ENCODE peak calls at places on chromosomes 3 and 15, in eight cellular contexts. K is uterus; C is pancreas; I is tibial artery; V is Peyer's patch; J is kidney; Q is neural progenitor cell; R is CD8-positive, alpha-beta T cell. U is an unnamed sample.
A peak's percentile ranks its signal among the peaks of the same experiment; 100 is the strongest.

GRCh38 chr3:31423522-31423921 is 109.2 kb upstream of the STT3B start:
- DNase-seq in R (no peak), C (no peak), J (no peak), Q (no peak), K (no peak), V (no peak), I (no peak), U (no peak)

GRCh38 chr3:107884719-107885460 is 205.9 kb downstream of the CD47 start:
- DNase-seq in R (no peak), V (no peak), Q (peak; percentile 11), I (no peak), C (no peak), K (no peak), J (no peak), U (no peak)

GRCh38 chr3:55620361-55621025 is 133.4 kb upstream of the WNT5A start:
- DNase-seq in R (no peak), J (no peak), C (no peak), V (no peak), I (no peak), K (no peak), Q (no peak), U (no peak)

GRCh38 chr3:119644481-119644880 is 15.9 kb downstream of the POPDC2 start:
- DNase-seq in J (no peak), Q (no peak), I (no peak), V (no peak), C (no peak), R (no peak), K (no peak), U (no peak)

GRCh38 chr3:9395570-9396300 is 1.7 kb upstream of the SETD5 start:
- DNase-seq in V (no peak), C (no peak), K (no peak), Q (no peak), R (no peak), J (no peak), I (no peak), U (no peak)

GRCh38 chr15:66842710-66843441 is 140.8 kb downstream of the SMAD6 start:
- DNase-seq in K (peak; percentile 77), J (peak; percentile 95), Q (peak; percentile 50), C (peak; percentile 79), V (peak; percentile 19), R (no peak), I (peak; percentile 90), U (peak; percentile 83)

GRCh38 chr15:64897345-64897985 is 14.2 kb upstream of the ANKDD1A start:
- DNase-seq in R (no peak), I (peak; percentile 80), Q (no peak), J (peak; percentile 84), C (no peak), V (no peak), K (peak; percentile 64), U (no peak)

GRCh38 chr3:46845860-46846623 is 17.2 kb downstream of the MYL3 start:
- DNase-seq in V (peak; percentile 84), K (peak; percentile 78), J (peak; percentile 94), Q (peak; percentile 81), C (peak; percentile 90), R (peak; percentile 80), I (peak; percentile 70), U (peak; percentile 86)

GRCh38 chr3:111151438-111151837 is 79.8 kb downstream of the NECTIN3 start:
- DNase-seq in I (no peak), K (no peak), Q (no peak), J (no peak), R (no peak), V (no peak), C (no peak), U (no peak)

GRCh38 chr3:135766113-135766512 is 199.4 kb upstream of the PPP2R3A start:
- DNase-seq in Q (no peak), C (no peak), V (no peak), R (no peak), K (no peak), J (no peak), I (no peak), U (no peak)

GRCh38 chr3:135760581-135760980 is 204.9 kb upstream of the PPP2R3A start:
- DNase-seq in R (no peak), I (no peak), K (no peak), J (no peak), Q (no peak), V (no peak), C (no peak), U (no peak)

GRCh38 chr3:135758961-135759360 is 206.6 kb upstream of the PPP2R3A start:
- DNase-seq in I (no peak), C (no peak), R (no peak), Q (no peak), J (no peak), K (no peak), V (no peak), U (no peak)

GRCh38 chr3:135759651-135760050 is 205.9 kb upstream of the PPP2R3A start:
- DNase-seq in J (no peak), K (no peak), C (no peak), R (no peak), Q (no peak), V (no peak), I (no peak), U (no peak)

GRCh38 chr3:135762188-135762853 is 203.2 kb upstream of the PPP2R3A start:
- DNase-seq in J (no peak), I (no peak), K (no peak), V (no peak), R (no peak), Q (peak; percentile 33), C (no peak), U (no peak)
- TF ChIP-seq CTCF in J (no peak), I (no peak), K (no peak), V (no peak), R (no peak), Q (peak; percentile 44), C (no peak), U (no peak)

GRCh38 chr3:147387550-147388394 is 18.6 kb downstream of the ZIC4 start:
- DNase-seq in R (no peak), C (no peak), Q (peak; percentile 24), I (no peak), K (no peak), J (no peak), V (no peak), U (no peak)
- H3K4me1 ChIP-seq in R (no peaks in the 10 kb centered on the region), C (no peaks in the 10 kb centered on the region), Q (peaks cover 47% of the 10 kb centered on the region), I (peaks cover 17% of the 10 kb centered on the region), K (peaks cover 10% of the 10 kb centered on the region), J (peaks cover 6% of the 10 kb centered on the region), V (no peaks in the 10 kb centered on the region), U (no peaks in the 10 kb centered on the region)

DNA sequence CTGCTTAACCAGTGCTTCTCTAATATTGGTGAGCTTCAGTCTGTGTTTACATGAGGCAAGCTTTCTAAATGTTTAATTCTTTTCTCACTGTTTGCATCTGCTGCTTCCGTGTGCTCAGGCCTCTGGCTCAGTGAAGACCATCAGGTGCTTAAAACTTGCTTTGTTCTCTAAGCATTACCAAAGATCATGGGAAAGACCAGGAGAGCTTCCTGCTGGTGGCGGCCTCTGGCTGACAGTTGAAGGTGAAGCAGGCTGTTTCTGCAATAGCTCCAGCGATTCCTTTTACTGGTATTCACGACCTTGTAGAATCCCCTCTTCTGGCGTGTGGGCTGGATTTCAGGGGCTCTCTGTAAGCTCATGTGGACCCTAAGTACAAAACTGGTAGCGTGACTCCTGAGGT is 45.1 kb downstream of the EDEM1 start:
- DNase-seq in C (no peak), K (no peak), R (no peak), Q (peak; percentile 29), J (no peak), V (no peak), I (no peak), U (no peak)
- TF ChIP-seq CTCF in C (no peak), K (no peak), R (no peak), Q (peak; percentile 31), J (no peak), V (peak; percentile 7), I (no peak), U (no peak)

DNA sequence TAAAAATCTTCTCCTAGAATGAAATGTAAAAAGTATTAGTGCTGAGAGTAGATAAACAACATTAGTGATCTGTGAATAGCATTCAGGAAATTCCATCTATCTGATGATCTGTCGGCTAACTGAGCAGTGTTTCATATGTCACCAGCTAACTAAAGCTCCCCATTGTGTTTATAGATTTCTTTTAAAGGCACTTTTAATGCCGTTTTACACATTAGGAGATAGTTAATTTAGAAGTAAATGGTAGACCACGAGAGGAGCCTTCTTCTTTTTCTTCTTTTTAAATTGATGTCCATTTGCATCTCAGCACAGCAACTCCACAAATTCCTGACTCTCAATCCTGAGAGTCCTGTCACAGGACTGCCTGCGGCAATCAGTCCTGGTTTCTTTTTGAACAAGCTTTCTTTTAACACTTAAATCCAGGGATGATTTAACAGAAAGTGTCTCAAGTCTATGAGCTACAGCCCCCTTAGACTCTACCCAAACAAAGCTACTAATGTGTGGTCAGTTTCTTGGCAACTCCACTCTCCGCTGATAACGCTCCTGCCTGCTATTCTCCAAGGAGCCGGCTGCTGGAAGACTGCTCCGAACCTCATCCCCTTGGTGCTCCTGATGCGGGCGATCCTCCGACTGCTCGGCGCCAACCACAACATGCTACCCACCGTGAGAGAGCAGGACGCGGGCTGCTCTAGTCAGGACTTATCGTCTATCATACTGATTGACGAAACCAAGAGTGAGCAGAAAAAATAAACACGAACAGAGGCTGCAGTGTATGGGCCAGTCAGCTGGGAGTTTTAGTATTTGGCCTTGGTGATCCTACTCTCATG is 421.4 kb downstream of the MECOM start:
- DNase-seq in V (no peak), I (peak; percentile 21), K (no peak), R (no peak), C (peak; percentile 58), J (peak; percentile 79), Q (peak; percentile 67), U (no peak)
- H3K4me1 ChIP-seq in V (no peaks in the 10 kb centered on the region), I (no peaks in the 10 kb centered on the region), K (no peaks in the 10 kb centered on the region), R (no peaks in the 10 kb centered on the region), C (peaks cover 35% of the 10 kb centered on the region), J (peaks cover 10% of the 10 kb centered on the region), Q (peaks cover 60% of the 10 kb centered on the region), U (peaks cover 5% of the 10 kb centered on the region)

DNA sequence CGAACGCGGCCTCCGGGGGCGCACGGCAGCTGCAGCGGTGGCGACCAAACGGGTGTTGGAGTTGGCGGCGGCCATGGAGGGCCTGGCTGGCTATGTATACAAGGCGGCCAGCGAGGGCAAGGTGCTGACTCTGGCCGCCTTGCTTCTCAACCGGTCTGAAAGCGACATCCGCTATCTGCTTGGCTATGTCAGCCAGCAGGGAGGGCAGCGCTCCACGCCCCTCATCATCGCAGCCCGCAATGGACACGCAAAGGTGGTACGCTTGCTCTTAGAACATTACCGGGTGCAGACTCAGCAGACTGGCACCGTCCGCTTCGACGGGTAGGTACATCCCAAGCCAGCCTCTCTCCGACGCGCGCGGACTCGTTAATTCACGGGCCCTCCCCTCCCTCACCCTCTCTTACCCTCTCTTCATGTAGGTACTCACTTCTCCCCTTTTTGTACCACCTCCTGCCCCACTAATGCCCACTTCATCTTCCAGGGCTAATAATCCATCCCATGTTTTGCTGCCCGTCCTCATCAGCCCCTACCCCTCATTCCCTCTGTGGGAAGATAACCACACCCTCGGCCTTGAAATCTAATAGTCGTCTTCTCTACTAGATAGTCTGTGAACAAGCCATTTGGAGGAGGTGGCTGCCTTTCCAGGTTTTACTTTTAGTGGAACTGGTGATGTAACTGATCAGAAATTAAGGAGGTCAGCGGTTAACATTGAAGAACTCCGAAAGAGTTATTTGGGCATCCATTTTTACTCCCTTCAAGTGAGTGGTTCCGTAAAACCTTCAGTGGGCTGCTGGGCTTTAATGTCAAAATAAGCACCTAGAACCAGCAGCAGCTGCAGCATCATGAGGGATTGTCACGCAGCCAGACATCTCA is 1.0 kb downstream of the FEM1B start:
- DNase-seq in K (peak; percentile 58), V (peak; percentile 67), I (no peak), R (no peak), C (no peak), Q (no peak), J (no peak), U (no peak)
- TF ChIP-seq CTCF in K (no peak), V (peak; percentile 46), I (peak; percentile 23), R (peak; percentile 51), C (no peak), Q (peak; percentile 62), J (peak; percentile 31), U (peak; percentile 23)

U was measured in mucosa of descending colon.